ENCODE peak calls at places on chromosome 16, in ten cellular contexts. X is 8988T, N is NCI-H2029, I is MCF 10A, Y is LHCN-M2, M is cardiac fibroblast, U is tibial nerve, P is RCC 7860, G is HFFc6, V is NCI-H2081. F is an unnamed sample.

GRCh38 chr16:4136229-4136813 is 20.1 kb upstream of the ADCY9 start:
- DNase-seq in I (peak), U (no peak), P (no peak), X (no peak), V (no peak), M (no peak), N (peak), Y (no peak), G (no peak), F (no peak)

GRCh38 chr16:72247821-72248253 is 75.9 kb upstream of the PMFBP1 start:
- DNase-seq in V (no peak), P (no peak), I (peak), X (no peak), G (peak), Y (peak), N (no peak), M (peak), U (peak), F (peak)

GRCh38 chr16:88375236-88376052 is 7.3 kb upstream of the ZNF469 start:
- DNase-seq in U (no peak), X (no peak), M (no peak), N (no peak), G (no peak), Y (no peak), V (no peak), I (no peak), P (no peak), F (no peak)

GRCh38 chr16:77273815-77274214 is 74.6 kb downstream of the SYCE1L start:
- DNase-seq in X (no peak), N (no peak), G (no peak), U (no peak), M (peak), Y (peak), V (no peak), I (peak), P (no peak), F (no peak)

GRCh38 chr16:85859818-85860125 is 39.2 kb upstream of the IRF8 start:
- DNase-seq in Y (no peak), I (no peak), U (no peak), V (no peak), X (no peak), P (no peak), M (no peak), G (no peak), N (no peak), F (no peak)

GRCh38 chr16:46607529-46607928 is 13.7 kb downstream of the SHCBP1 start:
- DNase-seq in U (no peak), M (peak), N (no peak), V (no peak), X (no peak), G (peak), I (peak), P (peak), Y (peak), F (peak)

GRCh38 chr16:5450435-5451104 is 353.0 kb upstream of the EEF2KMT start:
- DNase-seq in Y (no peak), U (no peak), I (no peak), P (no peak), X (no peak), V (no peak), N (no peak), M (no peak), G (no peak), F (no peak)

GRCh38 chr16:3317315-3317999 is 12.2 kb downstream of the ZNF75A start:
- DNase-seq in N (no peak), I (peak), Y (peak), V (no peak), M (peak), U (no peak), G (no peak), X (no peak), P (no peak), F (peak)

GRCh38 chr16:31502981-31503380 is 5.2 kb downstream of the RUSF1 start:
- DNase-seq in I (no peak), N (no peak), G (peak), P (no peak), Y (peak), X (no peak), V (no peak), U (no peak), M (peak), F (peak)

GRCh38 chr16:14486520-14487303 is 143.3 kb downstream of the PARN start:
- DNase-seq in N (peak), U (peak), P (peak), Y (peak), M (peak), G (peak), V (peak), X (no peak), I (peak), F (peak)

GRCh38 chr16:30997887-30998711 is 12.3 kb downstream of the STX1B start:
- DNase-seq in M (peak), I (peak), Y (peak), N (no peak), X (peak), U (no peak), V (no peak), P (peak), G (peak), F (peak)

GRCh38 chr16:69567031-69567680 is 1.4 kb downstream of the NFAT5 start:
- DNase-seq in X (no peak), I (peak), M (peak), U (no peak), G (no peak), P (peak), Y (no peak), N (no peak), V (no peak), F (no peak)

GRCh38 chr16:28294201-28294600 is 1.9 kb downstream of the SBK1 start:
- DNase-seq in I (no peak), V (no peak), N (no peak), X (no peak), M (no peak), G (no peak), U (no peak), Y (no peak), P (no peak), F (no peak)

GRCh38 chr16:11425140-11425539 is 79.9 kb downstream of the RMI2 start:
- DNase-seq in U (no peak), X (no peak), Y (no peak), P (no peak), I (no peak), G (no peak), M (no peak), V (no peak), N (no peak), F (no peak)

GRCh38 chr16:30104090-30104489 is 8.1 kb upstream of the YPEL3 start:
- DNase-seq in I (no peak), Y (no peak), V (no peak), X (no peak), U (no peak), M (no peak), P (no peak), G (no peak), N (no peak), F (no peak)

GRCh38 chr16:12815361-12815760 is 11.7 kb upstream of the CPPED1 start:
- DNase-seq in V (no peak), N (no peak), Y (peak), G (no peak), U (no peak), I (no peak), P (no peak), M (peak), X (no peak), F (peak)

GRCh38 chr16:4511441-4512082 is 27.0 kb downstream of the CDIP1 start:
- DNase-seq in Y (peak), P (peak), I (peak), N (no peak), G (peak), V (peak), M (peak), X (peak), U (peak), F (peak)

GRCh38 chr16:67702130-67702529 is 17.0 kb downstream of the GFOD2 start:
- DNase-seq in N (no peak), Y (no peak), P (no peak), G (no peak), U (no peak), X (no peak), V (no peak), M (no peak), I (no peak), F (no peak)

GRCh38 chr16:9042943-9043680 is 48.3 kb upstream of the HAPSTR1 start:
- DNase-seq in P (peak), Y (peak), G (peak), V (no peak), I (no peak), M (peak), N (no peak), U (no peak), X (no peak), F (peak)